ENCODE peak calls at places on chromosomes 4 and X, in six cellular contexts. Q is choroid plexus epithelial cell, O is ovary, U is Peyer's patch, T is AG10803, E is fibroblast of lung. B is an unnamed sample.

GRCh38 chrX:55524487-55524886 is 34.8 kb upstream of the USP51 start:
- DNase-seq in Q (peak), O (no peak), U (no peak), T (peak), E (no peak), B (no peak)

GRCh38 chr4:150402968-150403367 is 179.0 kb upstream of the MAB21L2 start:
- DNase-seq in Q (peak), O (peak), U (no peak), T (no peak), E (peak), B (peak)

GRCh38 chr4:148216866-148217814 is 225.1 kb downstream of the NR3C2 start:
- DNase-seq in Q (peak), O (no peak), U (no peak), T (peak), E (peak), B (peak)

GRCh38 chr4:186757696-186758330 is 34.2 kb upstream of the FAT1 start:
- DNase-seq in Q (no peak), O (no peak), U (no peak), T (peak), E (no peak), B (no peak)

GRCh38 chr4:95106408-95106928 is 348.7 kb downstream of the BMPR1B start:
- DNase-seq in Q (no peak), O (no peak), U (no peak), T (peak), E (peak), B (peak)

GRCh38 chr4:158938462-158939044 is 164.3 kb upstream of the RAPGEF2 start:
- DNase-seq in Q (peak), O (no peak), U (no peak), T (peak), E (peak), B (peak)

GRCh38 chr4:23268072-23268771 is 575.5 kb downstream of the GBA3 start:
- DNase-seq in Q (no peak), O (no peak), U (no peak), T (no peak), E (no peak), B (no peak)

GRCh38 chr4:154569028-154569427 is 6.2 kb downstream of the FGB start:
- DNase-seq in Q (no peak), O (no peak), U (no peak), T (no peak), E (no peak), B (no peak)

GRCh38 chr4:83125738-83126141 is 11.2 kb upstream of the PLAC8 start:
- DNase-seq in Q (no peak), O (no peak), U (peak), T (no peak), E (no peak), B (no peak)

GRCh38 chr4:176277162-176277904 is 8.3 kb upstream of the ASB5 start:
- DNase-seq in Q (peak), O (peak), U (no peak), T (peak), E (peak), B (peak)

GRCh38 chrX:93673056-93673868 is at the start of gene NAP1L3:
- DNase-seq in Q (peak), O (peak), U (peak), T (peak), E (peak), B (peak)

GRCh38 chrX:11787564-11787963 is 29.5 kb downstream of the MSL3 start:
- DNase-seq in Q (peak), O (peak), U (peak), T (peak), E (peak), B (peak)

GRCh38 chr4:187176261-187176910 is 452.7 kb upstream of the FAT1 start:
- DNase-seq in Q (no peak), O (no peak), U (no peak), T (no peak), E (no peak), B (no peak)

GRCh38 chr4:45453258-45453841 is 670.5 kb downstream of the GABRG1 start:
- DNase-seq in Q (peak), O (no peak), U (no peak), T (peak), E (peak), B (peak)

GRCh38 chr4:87819281-87819919 is 13.4 kb upstream of the MEPE start:
- DNase-seq in Q (peak), O (no peak), U (no peak), T (peak), E (peak), B (peak)

GRCh38 chr4:123856689-123857545 is 460.3 kb downstream of the SPRY1 start:
- DNase-seq in Q (peak), O (peak), U (no peak), T (peak), E (peak), B (peak)
- H3K4me3 ChIP-seq in Q (no peak), O (no peak), U (no peak), T (no peak), E (no peak), B (no peak)

DNA sequence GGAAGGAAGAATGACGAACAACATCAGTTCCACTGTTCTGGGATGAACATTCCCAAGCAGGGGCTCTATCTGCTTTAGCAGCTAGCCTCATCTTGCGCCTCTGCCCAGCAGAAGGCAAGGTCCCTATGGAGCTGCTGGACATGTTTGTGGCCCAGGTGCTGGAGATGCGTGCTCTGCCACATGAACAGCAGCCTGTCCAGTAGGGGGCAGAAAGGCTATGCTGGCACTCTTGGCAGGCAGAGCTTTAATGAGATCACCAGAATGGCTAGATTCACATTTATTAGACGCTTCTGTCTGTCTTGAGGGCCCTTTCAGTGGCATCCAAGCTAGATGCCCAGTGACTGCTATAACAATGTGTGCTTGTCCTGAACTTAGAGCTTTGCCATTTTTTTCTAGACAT is 1826.0 kb downstream of the STIM2 start:
- DNase-seq in Q (peak), O (no peak), U (no peak), T (peak), E (peak), B (peak)
- TF ChIP-seq CTCF in Q (peak), O (no peak), U (no peak), T (peak), E (peak), B (peak)

DNA sequence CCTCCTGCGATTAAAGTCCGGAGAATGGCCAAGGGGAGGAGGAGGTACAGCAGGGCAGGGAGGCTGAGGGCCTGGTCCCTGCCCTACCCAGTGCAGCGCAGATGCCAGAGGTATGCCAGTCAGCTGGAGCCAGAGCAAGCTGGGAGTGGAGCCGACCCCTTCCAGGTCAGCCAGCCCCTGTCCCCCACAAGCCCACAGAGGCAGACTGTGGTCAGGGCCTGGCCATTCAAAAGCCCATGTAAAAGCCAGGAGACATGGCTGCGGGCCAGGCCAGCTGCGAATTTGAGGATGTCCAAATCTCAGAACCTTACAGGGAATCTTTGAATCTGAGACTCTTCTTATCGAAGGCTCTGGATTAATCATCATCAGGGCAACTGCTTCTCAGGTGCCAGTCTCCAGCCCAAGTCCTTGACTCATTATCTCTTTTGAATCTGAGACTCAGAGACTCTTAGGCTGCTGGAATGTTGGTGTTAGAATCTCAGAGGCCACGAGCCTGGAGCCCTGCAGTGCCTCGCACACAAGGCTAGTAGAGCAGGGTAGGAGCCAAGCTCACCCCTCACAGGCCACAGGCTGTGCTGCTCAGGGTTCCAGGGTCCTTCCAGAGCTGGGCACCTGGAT is 572 bp downstream of the IQSEC2 start:
- DNase-seq in Q (peak), O (peak), U (no peak), T (peak), E (peak), B (peak)
- H3K4me3 ChIP-seq in Q (peak), O (peak), U (peak), T (peak), E (peak), B (peak)

DNA sequence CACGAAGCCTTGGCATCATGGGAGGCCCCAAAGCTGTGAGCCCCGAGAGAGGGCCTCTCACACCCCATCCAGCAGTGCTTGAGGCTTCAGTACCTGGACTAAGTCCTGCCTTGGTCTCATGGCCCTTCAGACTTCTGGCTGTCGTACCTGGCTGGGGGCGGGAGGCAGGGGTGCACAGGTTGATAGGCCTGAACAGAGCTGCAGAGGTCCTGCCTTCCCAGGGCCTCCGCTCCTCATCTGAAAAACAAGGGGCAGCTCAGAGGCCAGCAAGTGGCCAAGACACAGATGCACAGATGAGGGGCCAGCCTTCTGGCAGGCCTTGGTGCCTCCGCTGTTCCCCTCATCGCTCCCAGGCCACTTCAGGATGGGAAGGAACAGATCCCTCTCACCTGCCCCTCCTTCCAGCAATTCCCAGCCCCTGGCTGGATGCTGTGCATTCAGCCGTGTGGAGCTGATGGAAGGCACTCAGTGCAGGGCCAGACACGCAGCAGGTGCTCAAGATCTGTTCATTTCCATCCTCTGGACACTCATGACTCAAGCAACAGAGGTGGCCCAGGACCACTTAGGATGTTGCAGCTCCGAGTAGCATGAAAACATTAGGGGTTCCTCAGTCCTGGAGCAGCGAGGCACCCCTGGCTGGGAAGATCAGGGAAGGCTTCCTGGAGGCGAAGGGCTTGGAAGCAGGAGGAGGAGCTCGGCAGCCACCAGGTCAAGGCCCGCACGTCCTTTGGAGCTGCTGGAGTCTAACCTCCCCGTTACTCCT is 1.4 kb downstream of the ZNF185 start:
- DNase-seq in Q (no peak), O (no peak), U (no peak), T (no peak), E (no peak), B (no peak)
- TF ChIP-seq CTCF in Q (no peak), O (no peak), U (no peak), T (no peak), E (no peak), B (no peak)

GRCh38 chr4:139956436-139957107 is 197.4 kb downstream of the MAML3 start:
- DNase-seq in Q (no peak), O (no peak), U (no peak), T (no peak), E (peak), B (no peak)
- H3K4me3 ChIP-seq in Q (no peak), O (no peak), U (no peak), T (no peak), E (peak), B (no peak)

GRCh38 chrX:97065973-97066372 is 182.3 kb downstream of the RPA4 start:
- DNase-seq in Q (peak), O (no peak), U (no peak), T (peak), E (peak), B (no peak)
- TF ChIP-seq CTCF in Q (no peak), O (no peak), U (no peak), T (no peak), E (no peak), B (no peak)

GRCh38 chr4:152715076-152715475 is 35.3 kb upstream of the TMEM154 start:
- DNase-seq in Q (no peak), O (no peak), U (no peak), T (no peak), E (no peak), B (no peak)

GRCh38 chr4:152719291-152719690 is 39.5 kb upstream of the TMEM154 start:
- DNase-seq in Q (no peak), O (no peak), U (no peak), T (no peak), E (no peak), B (no peak)

GRCh38 chr4:152724494-152724893 is 44.7 kb upstream of the TMEM154 start:
- DNase-seq in Q (no peak), O (no peak), U (no peak), T (no peak), E (no peak), B (no peak)

GRCh38 chr4:152723236-152723635 is 43.4 kb upstream of the TMEM154 start:
- DNase-seq in Q (no peak), O (no peak), U (no peak), T (no peak), E (no peak), B (no peak)

DNA sequence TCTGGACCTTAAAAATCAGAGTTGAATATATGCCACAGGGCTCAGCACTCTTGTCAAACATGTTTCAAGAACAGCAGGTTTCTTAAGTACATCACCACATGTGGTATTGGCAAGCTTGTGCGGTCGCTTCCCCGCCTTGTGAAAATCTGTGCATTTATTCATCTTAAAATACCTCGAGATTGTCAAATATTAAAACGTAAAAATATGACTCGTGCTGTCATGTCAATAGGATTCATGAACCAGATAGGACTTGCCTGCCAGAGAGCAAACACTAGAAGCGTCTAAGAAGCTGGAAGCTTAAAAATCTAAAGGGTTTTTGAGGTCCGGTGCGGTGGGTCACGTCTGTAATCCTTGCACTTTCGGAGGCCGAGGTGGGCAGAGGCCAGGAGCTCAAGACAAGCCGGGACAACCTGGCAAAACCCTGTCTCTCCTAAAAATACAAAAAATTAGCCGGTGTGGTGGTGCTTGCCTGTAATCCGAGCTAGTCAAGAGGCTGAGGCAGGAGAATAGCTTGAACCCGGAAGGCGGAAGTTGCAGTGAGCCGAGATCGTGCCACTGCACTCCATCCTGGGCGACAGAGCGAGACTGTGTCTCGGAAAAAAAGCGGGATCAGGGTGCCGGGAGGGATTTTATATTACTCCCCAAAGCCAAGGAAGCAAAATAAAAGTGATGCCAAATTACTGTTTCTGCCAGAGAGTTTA is 40.2 kb upstream of the TMEM154 start:
- DNase-seq in Q (peak), O (no peak), U (no peak), T (no peak), E (no peak), B (no peak)
- H3K4me3 ChIP-seq in Q (no peak), O (no peak), U (no peak), T (peak), E (peak), B (no peak)

DNA sequence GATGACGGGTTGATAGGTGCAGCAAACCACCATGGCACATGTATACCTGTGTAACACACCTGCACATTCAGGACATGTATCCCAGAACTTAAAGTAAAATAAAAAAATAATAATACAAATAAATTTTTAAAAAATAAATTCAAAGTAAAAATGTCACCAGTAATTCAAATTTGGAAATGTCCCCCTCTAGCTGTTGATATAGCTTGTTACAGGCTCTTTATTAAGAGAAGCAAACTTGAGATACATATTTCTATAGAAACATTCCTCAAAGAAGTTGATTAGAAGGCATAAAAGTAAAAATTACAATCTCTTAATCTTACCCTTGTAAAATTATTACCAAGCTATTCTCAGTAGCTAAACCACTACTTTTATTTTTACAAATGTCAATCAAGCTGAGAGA is 1397.0 kb downstream of the FAM133A start:
- DNase-seq in Q (peak), O (no peak), U (no peak), T (no peak), E (no peak), B (no peak)
- TF ChIP-seq CTCF in Q (peak), O (no peak), U (no peak), T (peak), E (no peak), B (peak)